ENCODE peak calls at places on chromosomes 2 and 18, in five cellular contexts. Z is cardiac muscle cell; J is AG04450; S is fibroblast of mammary gland; A is CD8-positive, alpha-beta memory T cell. I is an unnamed sample.

GRCh38 chr2:177923323-177923722 is 149.3 kb downstream of the PDE11A start:
- DNase-seq in Z (no peak), J (no peak), S (no peak), A (no peak), I (no peak)

GRCh38 chr18:66734451-66734850 is 130.6 kb upstream of the CDH19 start:
- DNase-seq in Z (peak), J (no peak), S (peak), A (no peak), I (no peak)

GRCh38 chr2:128770143-128771080 is 451.7 kb upstream of the HS6ST1 start:
- DNase-seq in Z (no peak), J (no peak), S (no peak), A (no peak), I (no peak)

GRCh38 chr18:292271-292670 is 24.4 kb upstream of the THOC1 start:
- DNase-seq in Z (peak), J (no peak), S (peak), A (no peak), I (no peak)

GRCh38 chr2:221671515-221671914 is 99.4 kb upstream of the EPHA4 start:
- DNase-seq in Z (no peak), J (no peak), S (peak), A (no peak), I (no peak)

GRCh38 chr2:203817147-203817546 is 50.4 kb upstream of the CTLA4 start:
- DNase-seq in Z (no peak), J (no peak), S (no peak), A (no peak), I (no peak)

GRCh38 chr2:38106420-38107182 is 30.6 kb upstream of the CYP1B1 start:
- DNase-seq in Z (peak), J (no peak), S (peak), A (no peak), I (no peak)

GRCh38 chr2:55283083-55283482 is 14.1 kb upstream of the MTIF2 start:
- DNase-seq in Z (no peak), J (no peak), S (no peak), A (no peak), I (no peak)

GRCh38 chr2:113877651-113878594 is 12.0 kb upstream of the ACTR3 start:
- DNase-seq in Z (no peak), J (no peak), S (peak), A (no peak), I (no peak)

GRCh38 chr2:48707466-48707865 is 48.1 kb downstream of the LHCGR start:
- DNase-seq in Z (no peak), J (no peak), S (no peak), A (no peak), I (peak)

GRCh38 chr2:98583516-98583865 is 24.8 kb downstream of the COA5 start:
- DNase-seq in Z (no peak), J (no peak), S (no peak), A (no peak), I (no peak)

GRCh38 chr2:11319939-11320338 is 24.5 kb downstream of the ROCK2 start:
- DNase-seq in Z (peak), J (no peak), S (peak), A (no peak), I (no peak)

GRCh38 chr2:190961918-190962487 is 52.0 kb downstream of the STAT1 start:
- DNase-seq in Z (peak), J (no peak), S (peak), A (no peak), I (no peak)

GRCh38 chr2:46236006-46236875 is 61.0 kb upstream of the EPAS1 start:
- DNase-seq in Z (no peak), J (no peak), S (peak), A (no peak), I (peak)

GRCh38 chr2:215554689-215555088 is 118.8 kb upstream of the FN1 start:
- DNase-seq in Z (peak), J (no peak), S (peak), A (no peak), I (no peak)

DNA sequence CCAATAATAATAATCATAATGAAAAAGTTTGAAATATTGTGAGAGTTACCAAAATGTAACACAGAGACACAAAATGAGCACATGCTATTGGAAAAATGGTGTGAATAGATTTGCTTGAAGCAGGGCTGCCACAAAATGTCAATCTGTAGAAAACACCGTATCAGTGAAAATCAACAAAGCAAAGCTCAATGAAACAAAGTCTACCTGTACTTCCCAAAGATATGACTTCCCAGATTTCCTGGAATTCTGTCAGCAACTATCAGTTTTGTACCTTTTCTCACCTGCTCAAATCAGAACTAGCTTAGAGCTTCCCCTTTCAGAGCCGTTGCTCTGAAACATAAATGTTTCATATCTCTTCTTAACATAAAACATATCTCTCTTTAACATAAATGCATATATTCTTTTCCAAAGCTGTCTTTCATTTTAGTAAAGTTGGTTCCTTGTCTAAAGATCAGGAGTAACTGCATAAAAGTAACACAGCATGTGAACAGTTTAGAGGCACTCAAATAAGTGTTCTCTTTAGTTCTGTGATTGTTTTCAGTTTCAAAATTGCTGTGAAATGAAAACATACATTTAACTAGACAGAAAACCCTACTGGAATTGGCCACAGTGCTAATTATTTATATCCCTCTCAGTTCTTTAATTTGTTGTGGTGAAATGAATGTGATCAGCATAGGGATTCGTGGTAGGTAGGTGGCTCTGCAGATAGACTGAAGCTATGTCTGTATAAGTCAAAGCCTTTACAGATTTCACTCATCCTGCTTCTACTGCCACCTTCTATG is 262.5 kb downstream of the KCNJ3 start:
- DNase-seq in Z (no peak), J (no peak), S (no peak), A (no peak), I (no peak)
- H3K4me3 ChIP-seq in Z (no peak), J (no peak), S (no peak), A (no peak), I (no peak)

DNA sequence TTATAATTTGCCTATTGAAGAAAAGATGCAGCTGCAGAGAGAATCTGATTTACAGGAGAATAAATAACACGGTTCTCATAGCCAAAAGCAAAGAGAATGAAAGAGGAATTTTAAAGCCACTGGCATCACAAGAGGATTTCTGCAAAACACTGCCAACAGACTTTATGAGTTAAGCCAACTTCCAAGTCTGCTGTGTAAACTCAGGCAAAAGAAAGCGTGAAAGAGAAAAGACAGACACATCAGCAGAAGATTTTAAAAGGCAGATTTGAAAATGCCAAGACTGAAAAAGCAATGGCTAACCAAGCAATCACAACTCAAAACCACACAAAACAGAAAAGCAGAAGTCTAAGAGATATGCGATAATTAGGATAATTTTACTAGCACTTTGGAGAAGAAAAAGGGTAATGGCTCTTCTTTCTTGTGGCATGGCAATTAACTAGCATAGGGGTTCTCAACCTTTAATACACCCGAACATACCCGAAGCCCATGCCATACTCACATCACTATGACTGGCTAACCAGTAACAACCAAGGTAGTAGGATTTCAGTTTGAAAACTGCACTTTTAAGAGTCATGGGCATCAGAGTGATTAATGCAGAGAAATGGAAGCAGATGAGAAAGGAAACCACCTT is 4.9 kb downstream of the DARS1 start:
- DNase-seq in Z (no peak), J (no peak), S (no peak), A (no peak), I (no peak)
- H3K4me3 ChIP-seq in Z (no peak), J (no peak), S (no peak), A (no peak), I (no peak)

GRCh38 chr2:16708173-16708572 is 42.5 kb upstream of the CYRIA start:
- DNase-seq in Z (no peak), J (no peak), S (no peak), A (no peak), I (no peak)
- H3K4me3 ChIP-seq in Z (no peak), J (no peak), S (no peak), A (no peak), I (no peak)

GRCh38 chr2:144508162-144508765 is 11.7 kb downstream of the ZEB2 start:
- DNase-seq in Z (no peak), J (no peak), S (no peak), A (no peak), I (no peak)

GRCh38 chr2:144507441-144508161 is 12.3 kb downstream of the ZEB2 start:
- DNase-seq in Z (no peak), J (no peak), S (no peak), A (no peak), I (no peak)

GRCh38 chr2:144510206-144510991 is 9.5 kb downstream of the ZEB2 start:
- DNase-seq in Z (no peak), J (peak), S (peak), A (peak), I (no peak)

GRCh38 chr2:144509548-144510205 is 10.2 kb downstream of the ZEB2 start:
- DNase-seq in Z (no peak), J (no peak), S (no peak), A (no peak), I (no peak)

DNA sequence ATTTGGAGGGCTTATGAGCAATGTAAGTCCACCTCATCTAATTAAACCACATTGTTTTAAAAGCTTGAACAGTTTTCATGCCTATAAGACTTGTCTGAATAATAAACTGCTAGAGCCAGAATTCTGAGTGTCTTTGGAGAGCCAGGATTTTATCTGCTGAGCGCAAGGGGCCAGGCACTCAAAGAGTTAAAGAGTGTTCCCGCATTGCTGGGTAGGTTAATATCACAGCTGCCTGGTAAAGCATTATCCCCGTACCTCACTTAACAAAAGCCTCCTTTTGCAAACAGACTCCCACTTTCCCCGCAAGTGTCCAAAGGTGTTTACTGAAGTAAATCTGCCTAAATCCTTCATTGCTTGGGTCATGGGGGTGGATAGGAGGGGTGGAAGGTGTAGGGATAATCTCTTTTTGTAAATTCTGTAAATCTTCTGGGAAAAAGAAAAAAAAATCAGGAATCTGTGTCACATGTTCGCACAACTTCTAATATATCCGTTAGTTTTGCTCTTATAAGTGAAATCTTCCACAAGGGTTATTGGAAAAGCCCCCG is 10.8 kb downstream of the ZEB2 start:
- DNase-seq in Z (no peak), J (no peak), S (no peak), A (no peak), I (no peak)
- H3K4me3 ChIP-seq in Z (no peak), J (no peak), S (no peak), A (no peak), I (no peak)

DNA sequence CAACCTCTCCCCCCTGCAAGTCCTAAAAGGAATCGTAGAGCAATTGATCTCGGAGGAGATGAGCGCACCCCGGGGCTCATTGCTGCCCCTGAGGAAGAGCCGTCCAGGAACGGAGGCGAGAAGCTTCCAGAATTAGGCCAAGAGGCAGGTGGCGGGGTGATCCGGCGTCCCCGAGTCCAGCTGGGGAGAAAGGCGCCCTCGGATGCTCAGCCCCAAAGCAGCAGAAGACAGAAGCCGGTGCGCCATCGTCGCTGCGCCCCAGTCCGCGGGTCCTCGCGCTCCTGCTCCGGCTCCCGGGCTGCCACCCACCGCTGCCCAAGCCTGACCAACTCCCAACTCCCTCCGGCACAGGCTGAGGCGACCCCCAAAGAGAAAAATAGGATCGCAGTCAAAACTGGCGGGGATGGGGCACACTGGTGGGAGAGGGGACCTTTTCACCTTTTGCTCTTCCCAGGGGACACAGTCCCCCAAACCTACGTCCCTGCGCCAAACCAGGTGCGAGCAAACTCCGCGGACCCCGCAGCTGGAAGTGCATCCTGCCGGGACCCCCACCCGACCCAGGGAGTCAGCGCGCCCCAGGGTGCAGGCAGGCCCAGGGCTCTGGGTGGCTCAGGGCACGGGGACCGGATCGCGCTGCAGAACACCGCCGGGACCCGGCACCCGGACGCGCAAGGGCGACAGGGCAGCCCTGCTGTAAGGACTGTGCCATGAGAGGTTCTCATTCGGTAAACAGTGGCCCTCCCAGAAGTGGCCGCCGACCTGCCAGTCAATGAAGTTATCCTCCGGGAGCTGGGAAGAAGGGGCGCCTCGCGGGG is 8.5 kb upstream of the MEIS1 start:
- DNase-seq in Z (no peak), J (no peak), S (no peak), A (no peak), I (no peak)
- H3K4me3 ChIP-seq in Z (peak), J (peak), S (peak), A (no peak), I (no peak)

I was measured in Jurkat, Clone E6-1.